ENCODE peak calls at places on chromosomes 6 and 20, in four cellular contexts. A is H54, R is GM10248, V is neural progenitor cell. G is an unnamed sample.

GRCh38 chr6:170253910-170254269 is 37.0 kb downstream of the DLL1 start:
- DNase-seq in A (no peak), R (no peak), V (no peak), G (no peak)

GRCh38 chr6:127854009-127854408 is 46.8 kb downstream of the THEMIS start:
- DNase-seq in A (no peak), R (no peak), V (no peak), G (no peak)

GRCh38 chr6:35601331-35602132 is 87.2 kb downstream of the FKBP5 start:
- DNase-seq in A (no peak), R (peak), V (peak), G (peak)

GRCh38 chr6:122289721-122290501 is 109.5 kb upstream of the HSF2 start:
- DNase-seq in A (no peak), R (no peak), V (peak), G (no peak)

GRCh38 chr6:27293436-27294152 is 18.5 kb downstream of the POM121L2 start:
- DNase-seq in A (no peak), R (no peak), V (peak), G (no peak)

GRCh38 chr20:7841967-7842301 is 98.3 kb downstream of the HAO1 start:
- DNase-seq in A (peak), R (no peak), V (peak), G (no peak)

GRCh38 chr6:148693882-148694484 is 52.8 kb upstream of the UST start:
- DNase-seq in A (no peak), R (no peak), V (no peak), G (peak)

GRCh38 chr20:5718896-5719595 is 31.2 kb upstream of the SHLD1 start:
- DNase-seq in A (no peak), R (no peak), V (no peak), G (no peak)

GRCh38 chr6:132395015-132395597 is 6.2 kb downstream of the MOXD1 start:
- DNase-seq in A (no peak), R (no peak), V (no peak), G (no peak)

G was measured in germinal center.